ENCODE peak calls at places on chromosomes 4 and X, in ten cellular contexts. H, U, J, A, W, F, T, P, C and B are unnamed samples.

GRCh38 chr4:134126955-134127354 is 74.6 kb downstream of the PABPC4L start:
- DNase-seq in H (no peak), U (no peak), J (no peak), A (no peak), W (no peak), F (no peak), T (no peak), P (no peak), C (no peak), B (no peak)

GRCh38 chr4:168751263-168752225 is 254.7 kb downstream of the PALLD start:
- DNase-seq in H (no peak), U (no peak), J (no peak), A (no peak), W (no peak), F (peak), T (no peak), P (peak), C (no peak), B (no peak)

GRCh38 chr4:88320174-88320779 is 35.9 kb upstream of the PPM1K start:
- DNase-seq in H (no peak), U (no peak), J (peak), A (no peak), W (no peak), F (no peak), T (no peak), P (peak), C (no peak), B (no peak)

GRCh38 chr4:1576961-1577814 is 106.9 kb downstream of the FAM53A start:
- DNase-seq in H (no peak), U (no peak), J (no peak), A (no peak), W (no peak), F (no peak), T (no peak), P (no peak), C (no peak), B (no peak)

GRCh38 chr4:26252349-26252748 is 68.5 kb upstream of the RBPJ start:
- DNase-seq in H (no peak), U (peak), J (no peak), A (no peak), W (no peak), F (no peak), T (no peak), P (no peak), C (no peak), B (no peak)

GRCh38 chr4:85092536-85092935 is 126.0 kb upstream of the WDFY3 start:
- DNase-seq in H (no peak), U (no peak), J (no peak), A (no peak), W (no peak), F (no peak), T (no peak), P (no peak), C (no peak), B (no peak)

GRCh38 chr4:148270600-148270999 is 171.6 kb downstream of the NR3C2 start:
- DNase-seq in H (no peak), U (no peak), J (no peak), A (no peak), W (no peak), F (no peak), T (no peak), P (no peak), C (no peak), B (no peak)

GRCh38 chr4:155962697-155963096 is 9.0 kb upstream of the CTSO start:
- DNase-seq in H (no peak), U (no peak), J (no peak), A (no peak), W (no peak), F (no peak), T (no peak), P (no peak), C (no peak), B (no peak)

GRCh38 chr4:123739806-123740205 is 343.2 kb downstream of the SPRY1 start:
- DNase-seq in H (no peak), U (no peak), J (no peak), A (no peak), W (no peak), F (no peak), T (no peak), P (no peak), C (no peak), B (no peak)

GRCh38 chr4:142016031-142016430 is 379.6 kb downstream of the IL15 start:
- DNase-seq in H (no peak), U (no peak), J (no peak), A (no peak), W (no peak), F (no peak), T (no peak), P (no peak), C (no peak), B (no peak)

GRCh38 chr4:5753766-5754528 is 42.9 kb downstream of the EVC start:
- DNase-seq in H (no peak), U (peak), J (no peak), A (no peak), W (no peak), F (peak), T (peak), P (peak), C (no peak), B (no peak)

GRCh38 chrX:103586314-103586646 is 965 bp downstream of the TCEAL4 start:
- DNase-seq in H (no peak), U (no peak), J (no peak), A (no peak), W (no peak), F (peak), T (no peak), P (peak), C (no peak), B (no peak)

GRCh38 chr4:71130827-71131603 is 137.6 kb downstream of the DCK start:
- DNase-seq in H (no peak), U (no peak), J (no peak), A (no peak), W (no peak), F (peak), T (peak), P (peak), C (no peak), B (no peak)

GRCh38 chr4:141132689-141133145 is 552 bp downstream of the RNF150 start:
- DNase-seq in H (no peak), U (no peak), J (no peak), A (peak), W (no peak), F (peak), T (no peak), P (peak), C (no peak), B (no peak)